ENCODE peak calls at places on chromosomes 12 and 14, in four cellular contexts. U, T, N and G are unnamed samples.

GRCh38 chr12:32264995-32265394 is 134.4 kb upstream of the FGD4 start:
- DNase-seq in U (peak), T (no peak), N (peak), G (peak)

GRCh38 chr12:111451649-111452129 is 46.0 kb downstream of the SH2B3 start:
- DNase-seq in U (peak), T (peak), N (peak), G (no peak)

GRCh38 chr12:4331221-4331620 is 10.2 kb downstream of the TIGAR start:
- DNase-seq in U (no peak), T (no peak), N (no peak), G (no peak)

GRCh38 chr14:56085471-56085870 is 32.7 kb upstream of the PELI2 start:
- DNase-seq in U (no peak), T (no peak), N (no peak), G (no peak)

GRCh38 chr12:88416786-88417185 is 163.5 kb downstream of the KITLG start:
- DNase-seq in U (no peak), T (no peak), N (peak), G (no peak)

GRCh38 chr12:30694971-30695326 is 720 bp downstream of the IPO8 start:
- DNase-seq in U (peak), T (peak), N (peak), G (peak)

GRCh38 chr12:26869908-26870459 is 37.0 kb upstream of the ITPR2 start:
- DNase-seq in U (no peak), T (no peak), N (no peak), G (peak)

GRCh38 chr14:75934998-75935628 is 46.7 kb downstream of the TGFB3 start:
- DNase-seq in U (no peak), T (no peak), N (no peak), G (no peak)

GRCh38 chr12:57851552-57852186 is 5.1 kb upstream of the CTDSP2 start:
- DNase-seq in U (no peak), T (no peak), N (no peak), G (no peak)

GRCh38 chr14:36518031-36518585 is 1.9 kb downstream of the NKX2-1 start:
- DNase-seq in U (no peak), T (no peak), N (no peak), G (no peak)

GRCh38 chr12:43113153-43113552 is 438.9 kb downstream of the ADAMTS20 start:
- DNase-seq in U (no peak), T (no peak), N (peak), G (no peak)

GRCh38 chr12:26803552-26803951 is 29.4 kb downstream of the ITPR2 start:
- DNase-seq in U (peak), T (no peak), N (peak), G (no peak)

GRCh38 chr12:65891219-65891618 is 66.9 kb downstream of the HMGA2 start:
- DNase-seq in U (peak), T (no peak), N (peak), G (no peak)

GRCh38 chr12:19971396-19971802 is 396.9 kb upstream of the PDE3A start:
- DNase-seq in U (no peak), T (peak), N (peak), G (no peak)

GRCh38 chr14:103122578-103123127 is 608 bp upstream of the TNFAIP2 start:
- DNase-seq in U (no peak), T (no peak), N (peak), G (no peak)

GRCh38 chr12:56682323-56682722 is 5.8 kb downstream of the PTGES3 start:
- DNase-seq in U (no peak), T (no peak), N (no peak), G (peak)

GRCh38 chr12:20629414-20630156 is 65.5 kb upstream of the SLCO1C1 start:
- DNase-seq in U (peak), T (no peak), N (peak), G (no peak)

GRCh38 chr12:34394211-34395055 is 372.1 kb downstream of the ALG10 start:
- DNase-seq in U (no peak), T (no peak), N (no peak), G (no peak)

GRCh38 chr14:90489916-90490726 is 93.3 kb downstream of the CALM1 start:
- DNase-seq in U (peak), T (no peak), N (peak), G (no peak)

GRCh38 chr14:95048771-95049312 is 108.5 kb downstream of the DICER1 start:
- DNase-seq in U (no peak), T (no peak), N (no peak), G (no peak)

GRCh38 chr14:105209091-105209490 is 28.0 kb upstream of the NUDT14 start:
- DNase-seq in U (no peak), T (no peak), N (no peak), G (no peak)

GRCh38 chr12:88242161-88242925 is 100.2 kb downstream of the TMTC3 start:
- DNase-seq in U (peak), T (no peak), N (peak), G (no peak)

GRCh38 chr12:130212384-130212783 is 50.1 kb downstream of the FZD10 start:
- DNase-seq in U (no peak), T (no peak), N (no peak), G (peak)

GRCh38 chr14:61260939-61261776 is 20.0 kb downstream of the TMEM30B start:
- DNase-seq in U (peak), T (no peak), N (peak), G (no peak)

GRCh38 chr12:61810486-61810885 is 449.7 kb upstream of the USP15 start:
- DNase-seq in U (no peak), T (no peak), N (no peak), G (no peak)

GRCh38 chr12:41942355-41942754 is 202.3 kb downstream of the GXYLT1 start:
- DNase-seq in U (no peak), T (no peak), N (no peak), G (no peak)

GRCh38 chr14:104119700-104120251 is 18.6 kb upstream of the KIF26A start:
- DNase-seq in U (no peak), T (no peak), N (no peak), G (no peak)

GRCh38 chr14:50726372-50727107 is 58.4 kb upstream of the SAV1 start:
- DNase-seq in U (peak), T (no peak), N (peak), G (peak)

GRCh38 chr12:98499668-98500456 is 15.5 kb upstream of the TMPO start:
- DNase-seq in U (no peak), T (no peak), N (no peak), G (no peak)

GRCh38 chr12:88868062-88868461 is 287.8 kb upstream of the KITLG start:
- DNase-seq in U (peak), T (no peak), N (peak), G (no peak)

GRCh38 chr14:37246427-37246829 is 48.7 kb downstream of the MIPOL1 start:
- DNase-seq in U (peak), T (peak), N (peak), G (no peak)

GRCh38 chr14:61950340-61950739 is 188.1 kb downstream of the SNAPC1 start:
- DNase-seq in U (no peak), T (no peak), N (peak), G (no peak)

GRCh38 chr14:20454359-20454644 is 310 bp downstream of the OSGEP start:
- DNase-seq in U (peak), T (no peak), N (peak), G (no peak)

GRCh38 chr12:132152411-132152821 is 8.2 kb downstream of the NOC4L start:
- DNase-seq in U (no peak), T (no peak), N (no peak), G (no peak)

GRCh38 chr12:119959435-119959834 is 29.6 kb upstream of the BICDL1 start:
- DNase-seq in U (no peak), T (no peak), N (no peak), G (no peak)

GRCh38 chr12:52036587-52037171 is 14.6 kb upstream of the NR4A1 start:
- DNase-seq in U (peak), T (no peak), N (peak), G (peak)

GRCh38 chr12:91204416-91204815 is 21.8 kb upstream of the DCN start:
- DNase-seq in U (peak), T (no peak), N (peak), G (no peak)

GRCh38 chr12:91202390-91202789 is 19.8 kb upstream of the DCN start:
- DNase-seq in U (no peak), T (no peak), N (no peak), G (no peak)

GRCh38 chr12:91205791-91206190 is 23.2 kb upstream of the DCN start:
- DNase-seq in U (no peak), T (no peak), N (peak), G (no peak)

GRCh38 chr12:91203610-91204009 is 21.0 kb upstream of the DCN start:
- DNase-seq in U (no peak), T (no peak), N (no peak), G (no peak)
- H3K4me2 ChIP-seq in U (peak), T (no peak), N (no peak), G (no peak)

GRCh38 chr12:77120695-77121094 is 55.3 kb upstream of the E2F7 start:
- DNase-seq in U (peak), T (no peak), N (peak), G (no peak)
- H3K4me2 ChIP-seq in U (peak), T (no peak), N (peak), G (no peak)

DNA sequence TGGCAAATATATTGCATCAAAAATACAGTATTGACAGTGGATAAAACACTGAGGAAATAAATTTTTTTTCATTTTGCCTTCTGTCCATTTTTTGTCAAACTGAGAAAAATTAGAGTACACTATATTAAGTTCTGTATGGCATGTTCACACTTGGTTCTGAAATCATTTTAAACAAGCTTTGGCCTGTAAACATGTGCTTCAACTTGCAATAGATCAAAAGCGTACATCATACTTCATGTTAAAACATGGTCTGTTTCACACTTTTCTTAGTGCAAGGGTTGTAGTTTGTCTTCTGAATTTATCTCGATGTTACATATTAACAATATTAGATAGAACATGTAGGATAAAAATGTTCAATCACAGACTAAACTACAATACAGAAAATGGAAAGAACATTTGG is 208.0 kb downstream of the PCNX1 start:
- DNase-seq in U (no peak), T (no peak), N (no peak), G (no peak)
- H3K4me2 ChIP-seq in U (no peak), T (no peak), N (no peak), G (no peak)

GRCh38 chr14:76984297-76984696 is 44.2 kb downstream of the IRF2BPL start:
- DNase-seq in U (no peak), T (no peak), N (no peak), G (no peak)

GRCh38 chr14:76985021-76985420 is 43.5 kb downstream of the IRF2BPL start:
- DNase-seq in U (peak), T (no peak), N (no peak), G (no peak)

GRCh38 chr14:76985540-76986260 is 42.8 kb downstream of the IRF2BPL start:
- DNase-seq in U (peak), T (no peak), N (peak), G (no peak)

GRCh38 chr14:76987956-76988520 is 40.5 kb downstream of the IRF2BPL start:
- DNase-seq in U (no peak), T (no peak), N (no peak), G (no peak)

GRCh38 chr14:76986261-76986565 is 42.3 kb downstream of the IRF2BPL start:
- DNase-seq in U (no peak), T (no peak), N (no peak), G (no peak)
- H3K4me2 ChIP-seq in U (no peak), T (no peak), N (no peak), G (no peak)